ENCODE peak calls at places on chromosomes 11 and 22, in ten cellular contexts. W is hypothalamus; A is activated T-helper 1 cell treated with anti-CD3 and anti-CD28 coated beads, Interleukin-12 subunit alpha, Interleukin-12 subunit beta, Interleukin-2, Interleukin-4 antibody, amounts not matched to agents 30 ng/mL and 10 ng/mL and 1 ng/mL, durations not matched to agents 14 hours and 24 hours and 36 hours; I is ecto neural progenitor cell; V is adrenal gland; P is GM12891; X is T-cell; B is activated CD4-positive, alpha-beta T cell treated with anti-CD3 and anti-CD28 coated beads for 48 hours; S is upper lobe of right lung; H is AG04450. T is an unnamed sample.

GRCh38 chr11:31366795-31367194 is 2.7 kb downstream of the DCDC1 start:
- DNase-seq in W (no peak), A (no peak), I (no peak), V (no peak), P (no peak), X (no peak), B (no peak), S (no peak), H (no peak), T (no peak)

GRCh38 chr22:29029202-29030000 is 32.2 kb downstream of the C22orf31 start:
- DNase-seq in W (no peak), A (no peak), I (no peak), V (no peak), P (no peak), X (no peak), B (no peak), S (no peak), H (no peak), T (no peak)

GRCh38 chr22:32887293-32887692 is 85.8 kb downstream of the TIMP3 start:
- DNase-seq in W (no peak), A (no peak), I (no peak), V (no peak), P (no peak), X (no peak), B (no peak), S (no peak), H (no peak), T (no peak)

GRCh38 chr11:60971520-60971919 is at the start of gene CD6:
- DNase-seq in W (no peak), A (peak), I (no peak), V (no peak), P (no peak), X (peak), B (peak), S (no peak), H (no peak), T (no peak)

GRCh38 chr11:15519124-15519791 is 404.5 kb downstream of the INSC start:
- DNase-seq in W (no peak), A (no peak), I (no peak), V (no peak), P (no peak), X (no peak), B (no peak), S (no peak), H (no peak), T (no peak)

GRCh38 chr11:126122863-126123262 is 60.2 kb upstream of the CDON start:
- DNase-seq in W (no peak), A (no peak), I (no peak), V (no peak), P (no peak), X (no peak), B (no peak), S (no peak), H (no peak), T (no peak)

GRCh38 chr11:2265854-2266585 is 4.4 kb downstream of the ASCL2 start:
- DNase-seq in W (no peak), A (no peak), I (no peak), V (peak), P (no peak), X (no peak), B (no peak), S (peak), H (no peak), T (no peak)

GRCh38 chr11:75480185-75480889 is 45.4 kb downstream of the GDPD5 start:
- DNase-seq in W (no peak), A (no peak), I (no peak), V (no peak), P (no peak), X (no peak), B (no peak), S (no peak), H (no peak), T (no peak)

GRCh38 chr11:1514349-1515061 is 27.9 kb upstream of the MOB2 start:
- DNase-seq in W (no peak), A (no peak), I (no peak), V (no peak), P (no peak), X (no peak), B (no peak), S (no peak), H (no peak), T (no peak)

GRCh38 chr11:62151737-62152102 is 27.9 kb downstream of the INCENP start:
- DNase-seq in W (no peak), A (no peak), I (peak), V (no peak), P (no peak), X (no peak), B (peak), S (peak), H (no peak), T (no peak)

GRCh38 chr22:39559456-39560105 is 11.0 kb upstream of the CACNA1I start:
- DNase-seq in W (no peak), A (no peak), I (no peak), V (no peak), P (no peak), X (no peak), B (no peak), S (no peak), H (no peak), T (no peak)

GRCh38 chr11:40202569-40202968 is 1256.9 kb downstream of the LRRC4C start:
- DNase-seq in W (no peak), A (no peak), I (no peak), V (no peak), P (no peak), X (no peak), B (no peak), S (no peak), H (no peak), T (no peak)

GRCh38 chr11:117356126-117356761 is 28.6 kb downstream of the CEP164 start:
- DNase-seq in W (no peak), A (no peak), I (no peak), V (no peak), P (no peak), X (no peak), B (no peak), S (no peak), H (no peak), T (no peak)

GRCh38 chr11:65288706-65289536 is 25.7 kb upstream of the CDC42EP2 start:
- DNase-seq in W (no peak), A (no peak), I (no peak), V (peak), P (no peak), X (no peak), B (no peak), S (no peak), H (no peak), T (no peak)

GRCh38 chr11:72814831-72815618 is 814 bp downstream of the ATG16L2 start:
- DNase-seq in W (no peak), A (peak), I (no peak), V (peak), P (no peak), X (peak), B (peak), S (peak), H (no peak), T (no peak)

GRCh38 chr11:128692750-128693578 is 908 bp upstream of the FLI1 start:
- DNase-seq in W (no peak), A (peak), I (peak), V (no peak), P (peak), X (no peak), B (peak), S (peak), H (no peak), T (peak)

GRCh38 chr11:7595016-7595869 is 78.1 kb downstream of the CYB5R2 start:
- DNase-seq in W (no peak), A (no peak), I (no peak), V (no peak), P (no peak), X (no peak), B (no peak), S (no peak), H (no peak), T (no peak)

GRCh38 chr11:111514216-111515031 is at the start of gene HOATZ:
- DNase-seq in W (no peak), A (no peak), I (peak), V (no peak), P (no peak), X (no peak), B (peak), S (no peak), H (no peak), T (no peak)

GRCh38 chr11:125314264-125315087 is 149.9 kb downstream of the PKNOX2 start:
- DNase-seq in W (no peak), A (no peak), I (no peak), V (no peak), P (no peak), X (no peak), B (no peak), S (no peak), H (no peak), T (no peak)

GRCh38 chr22:37063436-37064420 is 12.2 kb downstream of the KCTD17 start:
- DNase-seq in W (no peak), A (no peak), I (no peak), V (no peak), P (no peak), X (peak), B (no peak), S (no peak), H (no peak), T (no peak)

GRCh38 chr11:2527621-2528291 is 82.9 kb downstream of the KCNQ1 start:
- DNase-seq in W (no peak), A (no peak), I (no peak), V (peak), P (no peak), X (no peak), B (no peak), S (peak), H (no peak), T (peak)

GRCh38 chr22:38398609-38399401 is 56.2 kb downstream of the KCNJ4 start:
- DNase-seq in W (peak), A (peak), I (peak), V (peak), P (peak), X (peak), B (peak), S (peak), H (peak), T (peak)

GRCh38 chr11:17877886-17878285 is 135.0 kb downstream of the SERGEF start:
- DNase-seq in W (no peak), A (no peak), I (no peak), V (no peak), P (no peak), X (no peak), B (no peak), S (no peak), H (no peak), T (no peak)

GRCh38 chr22:46071451-46072029 is 78.8 kb upstream of the PPARA start:
- DNase-seq in W (peak), A (peak), I (no peak), V (peak), P (no peak), X (peak), B (peak), S (peak), H (peak), T (peak)

GRCh38 chr22:30406400-30406799 is 9.6 kb downstream of the SEC14L2 start:
- DNase-seq in W (no peak), A (no peak), I (no peak), V (no peak), P (no peak), X (no peak), B (no peak), S (no peak), H (no peak), T (no peak)

GRCh38 chr11:82906236-82906635 is 4.7 kb downstream of the DDIAS start:
- DNase-seq in W (no peak), A (no peak), I (no peak), V (no peak), P (no peak), X (no peak), B (no peak), S (no peak), H (no peak), T (no peak)

GRCh38 chr22:46050451-46050845 is 73.5 kb upstream of the WNT7B start:
- DNase-seq in W (no peak), A (no peak), I (no peak), V (peak), P (no peak), X (no peak), B (no peak), S (no peak), H (no peak), T (no peak)

GRCh38 chr11:6626971-6627761 is 7.9 kb upstream of the TPP1 start:
- DNase-seq in W (peak), A (no peak), I (no peak), V (no peak), P (no peak), X (no peak), B (no peak), S (no peak), H (no peak), T (peak)

GRCh38 chr22:25358421-25359170 is 139.2 kb downstream of the CRYBB2 start:
- DNase-seq in W (no peak), A (no peak), I (no peak), V (no peak), P (no peak), X (no peak), B (no peak), S (peak), H (no peak), T (no peak)

GRCh38 chr11:76380161-76380976 is 563 bp downstream of the THAP12 start:
- DNase-seq in W (peak), A (peak), I (no peak), V (peak), P (peak), X (peak), B (peak), S (peak), H (no peak), T (no peak)

GRCh38 chr11:20887137-20887536 is 217.8 kb downstream of the NELL1 start:
- DNase-seq in W (no peak), A (no peak), I (no peak), V (no peak), P (no peak), X (no peak), B (no peak), S (no peak), H (no peak), T (no peak)

T was measured in activated B cell treated with CpG ODN at 0.5 μM for 24 hours.